ENCODE peak calls at places on chromosomes 12 and 14, in nine cellular contexts. H is NCI-H1105; E is effector memory CD8-positive, alpha-beta T cell; X is lower leg skin; B is trophoblast cell; Q is CD4-positive, alpha-beta T cell; K is activated CD4-positive, alpha-beta T cell treated with anti-CD3 and anti-CD28 coated beads for 24 hours; Y is NCI-H2081 treated with DMSO at 0.1 percent for 48 hours; Z is neuronal stem cell. N is an unnamed sample.

GRCh38 chr14:36676236-36676635 is 14.6 kb downstream of the PAX9 start:
- DNase-seq in Q (no peak), K (no peak), X (no peak), B (no peak), H (no peak), Z (no peak), Y (no peak), E (no peak), N (no peak)

GRCh38 chr12:90683871-90684270 is 271.1 kb downstream of the CCER1 start:
- DNase-seq in Y (no peak), K (no peak), H (no peak), B (no peak), Z (no peak), X (no peak), E (no peak), Q (no peak), N (no peak)

GRCh38 chr14:36508418-36509051 is 11.5 kb downstream of the NKX2-1 start:
- DNase-seq in B (no peak), Q (no peak), H (no peak), K (no peak), E (no peak), Y (no peak), X (no peak), Z (no peak), N (no peak)

GRCh38 chr12:22333751-22334695 is 484 bp downstream of the ST8SIA1 start:
- DNase-seq in Q (peak; percentile 19), K (no peak), H (no peak), X (peak; percentile 89), E (no peak), Z (peak; percentile 12), B (no peak), Y (no peak), N (no peak)

GRCh38 chr14:75402867-75403413 is 24.9 kb upstream of the JDP2 start:
- DNase-seq in Q (no peak), E (no peak), H (no peak), K (no peak), Z (no peak), Y (no peak), B (no peak), X (peak; percentile 60), N (no peak)

GRCh38 chr12:12172106-12172511 is 94.7 kb downstream of the LRP6 start:
- DNase-seq in Z (no peak), H (no peak), Q (no peak), Y (no peak), E (peak; percentile 1), K (no peak), B (peak; percentile 11), X (no peak), N (no peak)

GRCh38 chr14:49250109-49250508 is 336.1 kb downstream of the RPS29 start:
- DNase-seq in X (no peak), Y (no peak), K (no peak), Q (no peak), E (no peak), Z (no peak), H (no peak), B (no peak), N (no peak)

GRCh38 chr14:71799831-71800230 is 132.4 kb upstream of the RGS6 start:
- DNase-seq in Y (no peak), X (no peak), Q (no peak), H (no peak), Z (no peak), K (no peak), E (no peak), B (no peak), N (no peak)

GRCh38 chr12:113271853-113272561 is 50.7 kb downstream of the TPCN1 start:
- DNase-seq in E (no peak), Z (no peak), X (peak; percentile 97), H (no peak), Q (no peak), B (peak; percentile 29), K (no peak), Y (no peak), N (peak; percentile 77)

GRCh38 chr12:12881495-12881894 is 9.9 kb upstream of the GPRC5A start:
- DNase-seq in Z (no peak), Q (no peak), E (no peak), Y (no peak), H (no peak), K (no peak), B (no peak), X (no peak), N (no peak)

GRCh38 chr14:20489093-20489994 is 16.0 kb upstream of the RNASE10 start:
- DNase-seq in Y (no peak), X (no peak), E (no peak), B (peak; percentile 31), Q (peak; percentile 12), Z (no peak), K (no peak), H (no peak), N (no peak)

GRCh38 chr12:132226604-132227003 is 82.3 kb downstream of the NOC4L start:
- DNase-seq in Q (no peak), E (no peak), Z (no peak), H (no peak), B (no peak), X (no peak), Y (no peak), K (no peak), N (no peak)

GRCh38 chr12:79557690-79558315 is 133.0 kb downstream of the PAWR start:
- DNase-seq in X (no peak), Q (no peak), B (no peak), Z (no peak), E (no peak), K (no peak), Y (no peak), H (no peak), N (no peak)

GRCh38 chr14:74893614-74894091 is 11.9 kb downstream of the DLST start:
- DNase-seq in H (no peak), K (no peak), X (no peak), Q (no peak), Y (no peak), B (no peak), E (no peak), Z (no peak), N (no peak)